ENCODE peak calls at places on chromosomes 16 and 17, in four cellular contexts. H, M, O and Z are unnamed samples.

GRCh38 chr17:45164734-45165269 is 3.1 kb downstream of the HEXIM2 start:
- DNase-seq in H (no peak), M (no peak), O (no peak), Z (no peak)

GRCh38 chr17:79618383-79619067 is 7.7 kb upstream of the RBFOX3 start:
- DNase-seq in H (no peak), M (no peak), O (no peak), Z (no peak)

GRCh38 chr16:70331588-70332358 is 14.9 kb upstream of the DDX19A start:
- DNase-seq in H (no peak), M (peak; percentile 9), O (no peak), Z (no peak)

GRCh38 chr17:10620823-10621222 is 36.3 kb downstream of the MYH3 start:
- DNase-seq in H (peak; percentile 37), M (no peak), O (no peak), Z (peak; percentile 18)

GRCh38 chr17:74012465-74012864 is 191.0 kb upstream of the RPL38 start:
- DNase-seq in H (no peak), M (no peak), O (no peak), Z (no peak)

GRCh38 chr16:30472328-30472942 is at the start of gene ITGAL:
- DNase-seq in H (no peak), M (no peak), O (no peak), Z (no peak)

GRCh38 chr17:29076722-29077121 is 33.8 kb downstream of the PIPOX start:
- DNase-seq in H (no peak), M (no peak), O (no peak), Z (no peak)

GRCh38 chr17:36128411-36128978 is 24.9 kb downstream of the CCL4 start:
- DNase-seq in H (no peak), M (no peak), O (no peak), Z (no peak)

GRCh38 chr17:64259922-64260321 is 3.1 kb downstream of the TEX2 start:
- DNase-seq in H (no peak), M (no peak), O (no peak), Z (peak; percentile 85)

GRCh38 chr17:61247438-61247837 is 152.2 kb upstream of the TBX2 start:
- DNase-seq in H (no peak), M (no peak), O (no peak), Z (peak; percentile 7)

GRCh38 chr16:11602321-11602720 is 15.6 kb upstream of the LITAF start:
- DNase-seq in H (no peak), M (no peak), O (no peak), Z (no peak)

GRCh38 chr17:57294629-57295501 is 38.5 kb downstream of the MSI2 start:
- DNase-seq in H (peak; percentile 28), M (no peak), O (no peak), Z (peak; percentile 43)

GRCh38 chr17:10435096-10435495 is 13.3 kb upstream of the MYH8 start:
- DNase-seq in H (no peak), M (no peak), O (no peak), Z (peak; percentile 8)

GRCh38 chr17:9913476-9913875 is 8.4 kb upstream of the RCVRN start:
- DNase-seq in H (no peak), M (no peak), O (no peak), Z (no peak)

GRCh38 chr16:56848056-56848936 is 16.7 kb upstream of the SLC12A3 start:
- DNase-seq in H (no peak), M (no peak), O (peak; percentile 15), Z (peak; percentile 78)

GRCh38 chr16:7423436-7423941 is 90.8 kb downstream of the RBFOX1 start:
- DNase-seq in H (no peak), M (peak; percentile 10), O (no peak), Z (no peak)

GRCh38 chr17:31508310-31509094 is 117.0 kb downstream of the RAB11FIP4 start:
- DNase-seq in H (peak; percentile 41), M (peak; percentile 52), O (no peak), Z (no peak)

GRCh38 chr17:9488556-9488955 is 87.1 kb downstream of the STX8 start:
- DNase-seq in H (no peak), M (no peak), O (no peak), Z (no peak)

GRCh38 chr16:81472391-81472790 is 27.8 kb downstream of the CMIP start:
- DNase-seq in H (no peak), M (no peak), O (no peak), Z (no peak)

GRCh38 chr17:37026534-37026875 is 77.8 kb downstream of the AATF start:
- DNase-seq in H (no peak), M (no peak), O (no peak), Z (no peak)

GRCh38 chr17:14317383-14317782 is 16.5 kb downstream of the HS3ST3B1 start:
- DNase-seq in H (no peak), M (no peak), O (no peak), Z (no peak)

GRCh38 chr17:1532836-1533602 is 16.6 kb upstream of the INPP5K start:
- DNase-seq in H (peak; percentile 62), M (peak; percentile 22), O (no peak), Z (peak; percentile 15)

GRCh38 chr17:79235808-79236207 is 161.2 kb downstream of the ENGASE start:
- DNase-seq in H (no peak), M (no peak), O (no peak), Z (no peak)

GRCh38 chr16:72999541-73000019 is 48.3 kb downstream of the ZFHX3 start:
- DNase-seq in H (no peak), M (no peak), O (no peak), Z (no peak)

GRCh38 chr17:82246365-82247174 is 17.7 kb downstream of the SLC16A3 start:
- DNase-seq in H (peak; percentile 79), M (no peak), O (no peak), Z (peak; percentile 93)

GRCh38 chr17:1298616-1299015 is 19.2 kb downstream of the TRARG1 start:
- DNase-seq in H (no peak), M (peak; percentile 40), O (no peak), Z (no peak)

GRCh38 chr17:37774508-37774907 is 29.6 kb upstream of the HNF1B start:
- DNase-seq in H (no peak), M (no peak), O (no peak), Z (no peak)

GRCh38 chr16:27364493-27365141 is 37.4 kb upstream of the IL21R start:
- DNase-seq in H (peak; percentile 84), M (no peak), O (no peak), Z (peak; percentile 60)

GRCh38 chr16:49639739-49640388 is 216.0 kb downstream of the ZNF423 start:
- DNase-seq in H (no peak), M (peak; percentile 68), O (no peak), Z (no peak)

GRCh38 chr17:16281351-16281750 is 64.3 kb downstream of the PIGL start:
- DNase-seq in H (no peak), M (no peak), O (no peak), Z (no peak)

GRCh38 chr16:29107299-29107698 is 122.4 kb downstream of the LAT start:
- DNase-seq in H (no peak), M (no peak), O (no peak), Z (no peak)

GRCh38 chr17:56681561-56682266 is 88.2 kb downstream of the NOG start:
- DNase-seq in H (no peak), M (no peak), O (no peak), Z (peak; percentile 71)

GRCh38 chr16:89224665-89225064 is 7.2 kb downstream of the ZNF778 start:
- DNase-seq in H (no peak), M (no peak), O (no peak), Z (no peak)

GRCh38 chr16:51648521-51648920 is 497.5 kb upstream of the SALL1 start:
- DNase-seq in H (no peak), M (no peak), O (no peak), Z (no peak)

GRCh38 chr17:72985882-72986720 is 106.4 kb downstream of the SLC39A11 start:
- DNase-seq in H (peak; percentile 79), M (peak; percentile 79), O (peak; percentile 14), Z (peak; percentile 82)

GRCh38 chr17:17313350-17313991 is 10.3 kb downstream of the NT5M start:
- DNase-seq in H (peak; percentile 71), M (peak; percentile 62), O (no peak), Z (peak; percentile 68)

GRCh38 chr17:45319239-45319703 is 2.5 kb upstream of the MAP3K14 start:
- DNase-seq in H (peak; percentile 92), M (no peak), O (no peak), Z (peak; percentile 82)

DNA sequence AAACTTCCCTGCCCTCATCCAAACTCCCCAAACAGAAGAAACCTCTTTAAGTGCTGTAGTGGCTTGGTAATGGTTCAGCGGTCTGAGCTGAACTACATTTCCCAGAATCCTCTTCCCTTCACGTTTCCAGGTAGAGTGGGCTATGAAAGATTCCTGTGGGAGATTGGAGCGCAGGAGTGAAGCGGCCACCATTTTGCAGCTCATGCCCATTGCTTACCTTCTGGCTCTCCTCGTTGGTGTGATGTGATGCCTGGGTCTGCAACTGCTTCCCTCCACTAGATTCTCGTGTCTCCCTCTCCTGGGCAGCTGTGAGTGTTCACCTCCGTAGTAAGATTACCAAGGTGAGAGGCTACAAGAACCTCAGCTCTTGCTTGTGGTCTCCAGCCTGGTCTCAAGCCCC is 82.1 kb downstream of the GPR139 start:
- DNase-seq in H (no peak), M (no peak), O (no peak), Z (no peak)
- TF ChIP-seq CTCF in H (no peak), M (no peak), O (no peak), Z (no peak)

DNA sequence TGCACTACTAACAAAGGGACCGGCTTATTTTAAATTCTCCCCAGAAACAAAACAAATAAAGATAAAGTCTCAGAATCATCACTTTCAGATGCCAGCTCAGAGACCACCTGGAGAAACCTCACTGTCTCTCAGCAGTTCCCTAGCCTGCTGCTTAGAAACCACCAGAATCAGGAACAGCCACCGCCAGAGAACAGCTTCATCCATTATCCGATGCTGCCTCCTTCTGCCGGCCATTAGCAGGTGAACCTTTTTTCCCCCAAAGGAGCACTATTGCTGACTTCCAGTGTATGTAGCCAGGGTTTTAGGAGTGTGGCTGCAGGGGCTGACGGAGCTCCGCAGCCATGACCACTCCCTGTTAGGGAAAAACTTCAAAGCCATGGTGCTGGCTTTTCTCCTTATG is 171.2 kb upstream of the DYNLRB2 start:
- DNase-seq in H (peak; percentile 59), M (peak; percentile 58), O (no peak), Z (peak; percentile 27)
- TF ChIP-seq CTCF in H (peak; percentile 63), M (peak; percentile 36), O (peak; percentile 53), Z (peak; percentile 42)

DNA sequence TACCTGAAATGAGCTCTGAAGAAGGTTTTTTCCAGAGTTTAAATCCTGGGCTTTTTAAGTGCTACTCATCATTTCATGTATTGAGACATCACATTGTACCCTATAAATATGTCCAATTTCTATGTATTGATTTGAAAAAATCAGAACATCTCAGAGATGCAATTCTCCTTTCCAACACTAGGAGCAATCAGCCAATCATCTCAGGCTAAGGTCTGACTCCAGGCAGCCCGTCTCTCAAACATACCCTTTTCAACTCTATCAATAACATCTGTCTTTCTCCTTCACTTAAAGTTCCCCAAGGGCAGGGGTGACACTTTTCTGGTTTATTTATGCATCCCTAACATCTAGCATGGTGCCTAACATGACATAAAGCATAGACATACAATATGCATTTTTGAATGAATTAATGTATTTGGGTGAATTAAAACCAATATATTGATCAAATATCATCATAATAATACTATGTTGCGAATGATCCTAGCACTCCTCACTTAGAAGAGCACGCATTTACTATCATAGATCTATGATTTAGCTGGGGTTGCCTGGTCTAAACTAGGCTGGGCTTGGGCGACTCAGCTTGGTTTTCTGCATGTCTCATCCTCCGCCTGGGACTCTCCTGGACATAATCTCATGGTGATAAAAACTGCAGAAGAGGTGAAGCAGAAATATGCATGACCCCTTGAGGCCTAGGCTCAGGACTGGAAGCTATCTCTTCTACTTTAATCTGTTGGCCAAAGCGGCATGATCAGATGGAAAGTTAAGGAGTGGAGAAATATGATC is 5.2 kb upstream of the CDH11 start:
- DNase-seq in H (no peak), M (no peak), O (no peak), Z (no peak)
- TF ChIP-seq CTCF in H (no peak), M (peak; percentile 34), O (peak; percentile 56), Z (no peak)

GRCh38 chr16:65342231-65342866 is 220.5 kb upstream of the CDH11 start:
- DNase-seq in H (peak; percentile 1), M (no peak), O (no peak), Z (no peak)
- TF ChIP-seq CTCF in H (no peak), M (peak; percentile 4), O (no peak), Z (no peak)